ENCODE peak calls at places on chromosomes 13 and 19, in nine cellular contexts. One of them, this sample, is unnamed.
A peak's percentile ranks its signal among the peaks of the same experiment; 100 is the strongest.

GRCh38 chr19:47698631-47699359 is 14.4 kb upstream of the EHD2 start:
- DNase-seq in SK-N-SH: no peak
- DNase-seq in thyroid gland: no peak
- DNase-seq in PC-9: no peak
- DNase-seq in SK-N-MC: no peak
- DNase-seq in body of pancreas: no peak
- DNase-seq in heart right ventricle: no peak
- DNase-seq in SJSA1: no peak
- DNase-seq in fibroblast of lung: no peak
- DNase-seq in this sample: no peak

GRCh38 chr13:24127116-24127631 is 33.3 kb upstream of the SPATA13 start:
- DNase-seq in SK-N-SH: no peak
- DNase-seq in thyroid gland: no peak
- DNase-seq in PC-9: peak; percentile 91
- DNase-seq in SK-N-MC: no peak
- DNase-seq in body of pancreas: no peak
- DNase-seq in heart right ventricle: no peak
- DNase-seq in SJSA1: no peak
- DNase-seq in fibroblast of lung: no peak
- DNase-seq in this sample: no peak

GRCh38 chr19:51750381-51751124 is 1.1 kb downstream of the FPR1 start:
- DNase-seq in SK-N-SH: no peak
- DNase-seq in thyroid gland: no peak
- DNase-seq in PC-9: no peak
- DNase-seq in SK-N-MC: no peak
- DNase-seq in body of pancreas: no peak
- DNase-seq in heart right ventricle: no peak
- DNase-seq in SJSA1: no peak
- DNase-seq in fibroblast of lung: no peak
- DNase-seq in this sample: no peak

GRCh38 chr13:62524061-62524460 is 1108.4 kb upstream of the PCDH20 start:
- DNase-seq in SK-N-SH: no peak
- DNase-seq in thyroid gland: no peak
- DNase-seq in PC-9: no peak
- DNase-seq in SK-N-MC: no peak
- DNase-seq in body of pancreas: no peak
- DNase-seq in heart right ventricle: no peak
- DNase-seq in SJSA1: no peak
- DNase-seq in fibroblast of lung: no peak
- DNase-seq in this sample: no peak

GRCh38 chr19:1216756-1217155 is 11.2 kb downstream of the STK11 start:
- DNase-seq in SK-N-SH: no peak
- DNase-seq in thyroid gland: no peak
- DNase-seq in PC-9: no peak
- DNase-seq in SK-N-MC: no peak
- DNase-seq in body of pancreas: no peak
- DNase-seq in heart right ventricle: no peak
- DNase-seq in SJSA1: no peak
- DNase-seq in fibroblast of lung: no peak
- DNase-seq in this sample: no peak

GRCh38 chr13:110283661-110284516 is 23.1 kb downstream of the COL4A1 start:
- DNase-seq in SK-N-SH: no peak
- DNase-seq in thyroid gland: no peak
- DNase-seq in PC-9: no peak
- DNase-seq in SK-N-MC: no peak
- DNase-seq in body of pancreas: no peak
- DNase-seq in heart right ventricle: no peak
- DNase-seq in SJSA1: peak; percentile 47
- DNase-seq in fibroblast of lung: peak; percentile 59
- DNase-seq in this sample: no peak

GRCh38 chr19:21580818-21581217 is 75.4 kb downstream of the ZNF429 start:
- DNase-seq in SK-N-SH: no peak
- DNase-seq in thyroid gland: no peak
- DNase-seq in PC-9: no peak
- DNase-seq in SK-N-MC: no peak
- DNase-seq in body of pancreas: no peak
- DNase-seq in heart right ventricle: no peak
- DNase-seq in SJSA1: no peak
- DNase-seq in fibroblast of lung: no peak
- DNase-seq in this sample: no peak

GRCh38 chr19:16435999-16436650 is 35.6 kb downstream of the EPS15L1 start:
- DNase-seq in SK-N-SH: no peak
- DNase-seq in thyroid gland: peak; percentile 41
- DNase-seq in PC-9: no peak
- DNase-seq in SK-N-MC: no peak
- DNase-seq in body of pancreas: no peak
- DNase-seq in heart right ventricle: no peak
- DNase-seq in SJSA1: no peak
- DNase-seq in fibroblast of lung: no peak
- DNase-seq in this sample: no peak

GRCh38 chr19:17671906-17672305 is 16.2 kb downstream of the UNC13A start:
- DNase-seq in SK-N-SH: peak; percentile 73
- DNase-seq in thyroid gland: no peak
- DNase-seq in PC-9: peak; percentile 52
- DNase-seq in SK-N-MC: no peak
- DNase-seq in body of pancreas: no peak
- DNase-seq in heart right ventricle: no peak
- DNase-seq in SJSA1: no peak
- DNase-seq in fibroblast of lung: peak; percentile 27
- DNase-seq in this sample: no peak

GRCh38 chr19:51572415-51572814 is 1.3 kb downstream of the ZNF175 start:
- DNase-seq in SK-N-SH: no peak
- DNase-seq in thyroid gland: no peak
- DNase-seq in PC-9: no peak
- DNase-seq in SK-N-MC: no peak
- DNase-seq in body of pancreas: no peak
- DNase-seq in heart right ventricle: no peak
- DNase-seq in SJSA1: no peak
- DNase-seq in fibroblast of lung: no peak
- DNase-seq in this sample: no peak

GRCh38 chr19:49514151-49514550 is 1.7 kb downstream of the FCGRT start:
- DNase-seq in SK-N-SH: no peak
- DNase-seq in thyroid gland: no peak
- DNase-seq in PC-9: no peak
- DNase-seq in SK-N-MC: no peak
- DNase-seq in body of pancreas: no peak
- DNase-seq in heart right ventricle: no peak
- DNase-seq in SJSA1: no peak
- DNase-seq in fibroblast of lung: no peak
- DNase-seq in this sample: no peak

GRCh38 chr19:57280913-57281425 is 684 bp downstream of the ZNF460 start:
- DNase-seq in SK-N-SH: peak; percentile 14
- DNase-seq in thyroid gland: no peak
- DNase-seq in PC-9: peak; percentile 43
- DNase-seq in SK-N-MC: no peak
- DNase-seq in body of pancreas: no peak
- DNase-seq in heart right ventricle: no peak
- DNase-seq in SJSA1: no peak
- DNase-seq in fibroblast of lung: peak; percentile 9
- DNase-seq in this sample: no peak

GRCh38 chr13:99605417-99606321 is 104.4 kb downstream of the TM9SF2 start:
- DNase-seq in SK-N-SH: peak; percentile 64
- DNase-seq in thyroid gland: peak; percentile 49
- DNase-seq in PC-9: no peak
- DNase-seq in SK-N-MC: no peak
- DNase-seq in body of pancreas: peak; percentile 68
- DNase-seq in heart right ventricle: peak; percentile 44
- DNase-seq in SJSA1: peak; percentile 83
- DNase-seq in fibroblast of lung: no peak
- DNase-seq in this sample: no peak

GRCh38 chr13:91498298-91498697 is 99.9 kb downstream of the GPC5 start:
- DNase-seq in SK-N-SH: no peak
- DNase-seq in thyroid gland: no peak
- DNase-seq in PC-9: no peak
- DNase-seq in SK-N-MC: no peak
- DNase-seq in body of pancreas: no peak
- DNase-seq in heart right ventricle: no peak
- DNase-seq in SJSA1: no peak
- DNase-seq in fibroblast of lung: no peak
- DNase-seq in this sample: no peak

GRCh38 chr19:35044317-35045117 is 3.0 kb downstream of the HPN start:
- DNase-seq in SK-N-SH: peak; percentile 85
- DNase-seq in thyroid gland: no peak
- DNase-seq in PC-9: no peak
- DNase-seq in SK-N-MC: peak; percentile 6
- DNase-seq in body of pancreas: peak; percentile 76
- DNase-seq in heart right ventricle: peak; percentile 55
- DNase-seq in SJSA1: no peak
- DNase-seq in fibroblast of lung: peak; percentile 58
- DNase-seq in this sample: peak; percentile 81

GRCh38 chr13:98796191-98796590 is 43.7 kb upstream of the SLC15A1 start:
- DNase-seq in SK-N-SH: no peak
- DNase-seq in thyroid gland: no peak
- DNase-seq in PC-9: no peak
- DNase-seq in SK-N-MC: no peak
- DNase-seq in body of pancreas: no peak
- DNase-seq in heart right ventricle: no peak
- DNase-seq in SJSA1: peak; percentile 59
- DNase-seq in fibroblast of lung: no peak
- DNase-seq in this sample: no peak

GRCh38 chr19:45940515-45940805 is 25.9 kb upstream of the NANOS2 start:
- DNase-seq in SK-N-SH: no peak
- DNase-seq in thyroid gland: no peak
- DNase-seq in PC-9: no peak
- DNase-seq in SK-N-MC: no peak
- DNase-seq in body of pancreas: no peak
- DNase-seq in heart right ventricle: no peak
- DNase-seq in SJSA1: no peak
- DNase-seq in fibroblast of lung: no peak
- DNase-seq in this sample: no peak

GRCh38 chr13:28583661-28584091 is 75.3 kb upstream of the POMP start:
- DNase-seq in SK-N-SH: peak; percentile 9
- DNase-seq in thyroid gland: no peak
- DNase-seq in PC-9: no peak
- DNase-seq in SK-N-MC: no peak
- DNase-seq in body of pancreas: no peak
- DNase-seq in heart right ventricle: no peak
- DNase-seq in SJSA1: no peak
- DNase-seq in fibroblast of lung: no peak
- DNase-seq in this sample: no peak
- H3K4me3 ChIP-seq in SK-N-SH: no peak overlapping the region
- H3K4me3 ChIP-seq in thyroid gland: no peak overlapping the region
- H3K4me3 ChIP-seq in PC-9: no peak overlapping the region
- H3K4me3 ChIP-seq in SK-N-MC: no peak overlapping the region
- H3K4me3 ChIP-seq in body of pancreas: no peak overlapping the region
- H3K4me3 ChIP-seq in heart right ventricle: no peak overlapping the region
- H3K4me3 ChIP-seq in SJSA1: no peak overlapping the region
- H3K4me3 ChIP-seq in fibroblast of lung: no peak overlapping the region
- H3K4me3 ChIP-seq in this sample: no peak overlapping the region

GRCh38 chr19:6259312-6259861 is 20.4 kb downstream of the MLLT1 start:
- DNase-seq in SK-N-SH: no peak
- DNase-seq in thyroid gland: peak; percentile 43
- DNase-seq in PC-9: no peak
- DNase-seq in SK-N-MC: no peak
- DNase-seq in body of pancreas: no peak
- DNase-seq in heart right ventricle: no peak
- DNase-seq in SJSA1: no peak
- DNase-seq in fibroblast of lung: peak; percentile 65
- DNase-seq in this sample: no peak

GRCh38 chr19:6261883-6262282 is 17.9 kb downstream of the MLLT1 start:
- DNase-seq in SK-N-SH: no peak
- DNase-seq in thyroid gland: no peak
- DNase-seq in PC-9: no peak
- DNase-seq in SK-N-MC: no peak
- DNase-seq in body of pancreas: no peak
- DNase-seq in heart right ventricle: no peak
- DNase-seq in SJSA1: no peak
- DNase-seq in fibroblast of lung: no peak
- DNase-seq in this sample: no peak

GRCh38 chr19:6260912-6261636 is 18.7 kb downstream of the MLLT1 start:
- DNase-seq in SK-N-SH: peak; percentile 84
- DNase-seq in thyroid gland: no peak
- DNase-seq in PC-9: no peak
- DNase-seq in SK-N-MC: no peak
- DNase-seq in body of pancreas: peak; percentile 37
- DNase-seq in heart right ventricle: no peak
- DNase-seq in SJSA1: no peak
- DNase-seq in fibroblast of lung: no peak
- DNase-seq in this sample: no peak

GRCh38 chr19:6260376-6260775 is 19.4 kb downstream of the MLLT1 start:
- DNase-seq in SK-N-SH: no peak
- DNase-seq in thyroid gland: no peak
- DNase-seq in PC-9: no peak
- DNase-seq in SK-N-MC: no peak
- DNase-seq in body of pancreas: no peak
- DNase-seq in heart right ventricle: no peak
- DNase-seq in SJSA1: no peak
- DNase-seq in fibroblast of lung: no peak
- DNase-seq in this sample: no peak

GRCh38 chr19:6258812-6259311 is 20.9 kb downstream of the MLLT1 start:
- DNase-seq in SK-N-SH: no peak
- DNase-seq in thyroid gland: no peak
- DNase-seq in PC-9: no peak
- DNase-seq in SK-N-MC: no peak
- DNase-seq in body of pancreas: no peak
- DNase-seq in heart right ventricle: no peak
- DNase-seq in SJSA1: no peak
- DNase-seq in fibroblast of lung: no peak
- DNase-seq in this sample: no peak
- H3K36me3 ChIP-seq in SK-N-SH: peaks cover 36% of the 10 kb centered on the region
- H3K36me3 ChIP-seq in thyroid gland: peaks cover 10% of the 10 kb centered on the region
- H3K36me3 ChIP-seq in PC-9: no peaks in the 10 kb centered on the region
- H3K36me3 ChIP-seq in SK-N-MC: peaks cover 75% of the 10 kb centered on the region
- H3K36me3 ChIP-seq in body of pancreas: no peaks in the 10 kb centered on the region
- H3K36me3 ChIP-seq in heart right ventricle: no peaks in the 10 kb centered on the region
- H3K36me3 ChIP-seq in SJSA1: peaks cover 59% of the 10 kb centered on the region
- H3K36me3 ChIP-seq in fibroblast of lung: peaks cover 21% of the 10 kb centered on the region
- H3K36me3 ChIP-seq in this sample: peaks cover 18% of the 10 kb centered on the region

GRCh38 chr19:37551123-37551993 is 43.2 kb downstream of the ZNF571 start:
- DNase-seq in SK-N-SH: peak; percentile 95
- DNase-seq in thyroid gland: no peak
- DNase-seq in PC-9: no peak
- DNase-seq in SK-N-MC: no peak
- DNase-seq in body of pancreas: no peak
- DNase-seq in heart right ventricle: peak; percentile 47
- DNase-seq in SJSA1: no peak
- DNase-seq in fibroblast of lung: peak; percentile 81
- DNase-seq in this sample: no peak
- H3K9me3 ChIP-seq in SK-N-SH: peaks cover 18% of the 10 kb centered on the region
- H3K9me3 ChIP-seq in thyroid gland: no peaks in the 10 kb centered on the region
- H3K9me3 ChIP-seq in PC-9: peaks cover 12% of the 10 kb centered on the region
- H3K9me3 ChIP-seq in SK-N-MC: peaks cover 3% of the 10 kb centered on the region
- H3K9me3 ChIP-seq in body of pancreas: no peaks in the 10 kb centered on the region
- H3K9me3 ChIP-seq in heart right ventricle: no peaks in the 10 kb centered on the region
- H3K9me3 ChIP-seq in SJSA1: peaks cover 35% of the 10 kb centered on the region
- H3K9me3 ChIP-seq in fibroblast of lung: no peaks in the 10 kb centered on the region
- H3K9me3 ChIP-seq in this sample: no peaks in the 10 kb centered on the region

DNA sequence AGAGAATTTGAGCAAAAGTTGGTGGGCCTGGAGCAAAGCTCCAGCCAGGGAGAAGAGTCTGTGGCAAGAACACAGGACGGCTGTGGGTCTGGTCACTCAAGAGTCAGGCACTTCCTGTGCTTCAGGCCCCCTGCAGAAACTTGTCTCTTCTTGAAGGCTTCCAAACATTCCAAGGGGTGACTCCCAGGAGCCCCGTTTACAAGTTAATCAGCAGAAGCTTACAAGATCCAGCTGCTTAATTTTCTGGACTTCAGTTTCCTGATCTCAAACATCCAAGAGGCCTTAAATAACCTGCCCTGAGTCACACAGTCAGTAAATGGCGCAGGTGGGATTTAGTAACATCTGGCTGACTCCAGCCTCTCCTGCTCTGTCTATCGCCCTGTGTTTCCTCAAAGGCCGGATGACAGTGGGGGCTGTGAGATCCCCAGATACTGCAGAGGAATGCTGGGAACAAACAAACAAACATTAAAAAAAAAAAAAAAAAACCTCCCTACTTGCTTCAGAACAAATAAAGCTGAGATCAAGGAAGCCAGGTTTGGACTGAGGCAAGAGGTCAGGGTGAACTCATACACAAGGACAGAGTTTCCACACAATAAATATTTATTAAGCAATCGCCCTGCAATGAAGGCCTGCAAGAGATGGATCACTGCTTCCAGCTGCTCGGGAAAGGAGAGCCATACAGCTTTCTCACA is 175.4 kb upstream of the RFC3 start:
- DNase-seq in SK-N-SH: no peak
- DNase-seq in thyroid gland: no peak
- DNase-seq in PC-9: peak; percentile 96
- DNase-seq in SK-N-MC: no peak
- DNase-seq in body of pancreas: peak; percentile 29
- DNase-seq in heart right ventricle: peak; percentile 56
- DNase-seq in SJSA1: no peak
- DNase-seq in fibroblast of lung: peak; percentile 96
- DNase-seq in this sample: peak; percentile 65
- H3K4me3 ChIP-seq in SK-N-SH: no peak overlapping the region
- H3K4me3 ChIP-seq in thyroid gland: no peak overlapping the region
- H3K4me3 ChIP-seq in PC-9: peak overlapping the region; percentile 13
- H3K4me3 ChIP-seq in SK-N-MC: no peak overlapping the region
- H3K4me3 ChIP-seq in body of pancreas: no peak overlapping the region
- H3K4me3 ChIP-seq in heart right ventricle: no peak overlapping the region
- H3K4me3 ChIP-seq in SJSA1: no peak overlapping the region
- H3K4me3 ChIP-seq in fibroblast of lung: no peak overlapping the region
- H3K4me3 ChIP-seq in this sample: no peak overlapping the region

This sample was measured in right atrium auricular region.